ENCODE peak calls at places on chromosomes 11 and 22, in six cellular contexts. O is activated CD8-positive, alpha-beta T cell treated with anti-CD3 and anti-CD28 coated beads for 36 hours; U is cardiac fibroblast; J is fibroblast of pulmonary artery; A is GM20000; X is astrocyte. P is an unnamed sample.
A peak's percentile ranks its signal among the peaks of the same experiment; 100 is the strongest.

GRCh38 chr22:38426628-38427027 is 28.4 kb downstream of the KCNJ4 start:
- DNase-seq in J (no peak), U (no peak), A (no peak), O (no peak), X (no peak), P (no peak)

GRCh38 chr11:114279778-114280532 is 16.2 kb upstream of the NNMT start:
- DNase-seq in J (peak; percentile 74), A (no peak), U (peak; percentile 84), X (no peak), O (no peak), P (no peak)

GRCh38 chr11:8247312-8247711 is 16.4 kb downstream of the LMO1 start:
- DNase-seq in A (no peak), U (no peak), O (peak; percentile 36), J (no peak), X (no peak), P (no peak)

GRCh38 chr22:27984001-27984695 is 65.1 kb upstream of the PITPNB start:
- DNase-seq in A (no peak), O (no peak), J (no peak), U (no peak), X (no peak), P (no peak)

GRCh38 chr11:80916180-80916811 is 1475.5 kb upstream of the TENM4 start:
- DNase-seq in X (no peak), O (no peak), J (no peak), A (no peak), U (no peak), P (no peak)

GRCh38 chr11:2940166-2940929 is 11.1 kb upstream of the PHLDA2 start:
- DNase-seq in X (no peak), U (peak; percentile 41), O (peak; percentile 72), A (no peak), J (peak; percentile 28), P (no peak)

GRCh38 chr22:50705219-50705691 is 32.6 kb downstream of the SHANK3 start:
- DNase-seq in X (peak; percentile 74), U (peak; percentile 17), J (peak; percentile 72), A (no peak), O (no peak), P (no peak)

GRCh38 chr11:44763111-44763820 is 36.5 kb downstream of the TSPAN18 start:
- DNase-seq in U (peak; percentile 5), O (no peak), X (peak; percentile 73), J (peak; percentile 36), A (no peak), P (no peak)

GRCh38 chr11:29844701-29845379 is 172.0 kb downstream of the KCNA4 start:
- DNase-seq in J (no peak), O (no peak), A (no peak), U (no peak), X (no peak), P (no peak)

GRCh38 chr11:110471315-110471714 is 41.6 kb downstream of the FDX1 start:
- DNase-seq in A (no peak), J (peak; percentile 82), U (peak; percentile 83), X (peak; percentile 48), O (no peak), P (no peak)

GRCh38 chr22:28976588-28976987 is 85.0 kb downstream of the C22orf31 start:
- DNase-seq in O (no peak), J (peak; percentile 74), X (peak; percentile 84), U (peak; percentile 83), A (no peak), P (no peak)

GRCh38 chr11:6455070-6455469 is 14.3 kb upstream of the HPX start:
- DNase-seq in A (no peak), X (no peak), O (no peak), J (no peak), U (no peak), P (no peak)

GRCh38 chr22:42655693-42656092 is 6.5 kb upstream of the CYB5R3 start:
- DNase-seq in U (no peak), O (no peak), X (no peak), A (peak; percentile 73), J (no peak), P (peak; percentile 68)

GRCh38 chr11:63510360-63511130 is 4.7 kb downstream of the LGALS12 start:
- DNase-seq in A (no peak), X (peak; percentile 57), U (peak; percentile 61), O (no peak), J (peak; percentile 53), P (peak; percentile 17)

GRCh38 chr11:43503417-43503816 is 144.7 kb downstream of the TTC17 start:
- DNase-seq in U (peak; percentile 37), J (peak; percentile 15), O (no peak), X (no peak), A (no peak), P (no peak)

GRCh38 chr11:111097191-111097590 is 148.3 kb upstream of the POU2AF2 start:
- DNase-seq in U (peak; percentile 53), X (no peak), J (peak; percentile 66), A (no peak), O (peak; percentile 25), P (no peak)

GRCh38 chr11:65576867-65577755 is 1.3 kb downstream of the EHBP1L1 start:
- DNase-seq in O (peak; percentile 61), A (no peak), J (peak; percentile 51), X (peak; percentile 48), U (peak; percentile 64), P (no peak)

GRCh38 chr11:27717801-27718229 is 17.6 kb upstream of the BDNF start:
- DNase-seq in J (peak; percentile 19), O (no peak), U (peak; percentile 40), A (no peak), X (no peak), P (no peak)

GRCh38 chr11:128421577-128421976 is 165.8 kb downstream of the ETS1 start:
- DNase-seq in O (peak; percentile 37), A (no peak), J (peak; percentile 77), X (peak; percentile 84), U (peak; percentile 81), P (no peak)

GRCh38 chr11:64605656-64606585 is 14.9 kb downstream of the SLC22A12 start:
- DNase-seq in U (no peak), X (no peak), A (no peak), O (no peak), J (no peak), P (no peak)

GRCh38 chr22:23132376-23133091 is 9.3 kb downstream of the RSPH14 start:
- DNase-seq in J (no peak), U (no peak), A (no peak), X (no peak), O (no peak), P (no peak)

GRCh38 chr22:19815823-19816290 is 38.8 kb downstream of the GNB1L start:
- DNase-seq in X (no peak), J (no peak), U (no peak), O (no peak), A (no peak), P (no peak)

GRCh38 chr22:23500508-23501208 is 79.4 kb downstream of the IGLL1 start:
- DNase-seq in J (no peak), U (no peak), O (no peak), X (no peak), A (no peak), P (peak; percentile 21)

GRCh38 chr11:46363455-46363920 is 16.2 kb downstream of the DGKZ start:
- DNase-seq in U (peak; percentile 50), O (no peak), J (no peak), A (no peak), X (peak; percentile 46), P (no peak)

DNA sequence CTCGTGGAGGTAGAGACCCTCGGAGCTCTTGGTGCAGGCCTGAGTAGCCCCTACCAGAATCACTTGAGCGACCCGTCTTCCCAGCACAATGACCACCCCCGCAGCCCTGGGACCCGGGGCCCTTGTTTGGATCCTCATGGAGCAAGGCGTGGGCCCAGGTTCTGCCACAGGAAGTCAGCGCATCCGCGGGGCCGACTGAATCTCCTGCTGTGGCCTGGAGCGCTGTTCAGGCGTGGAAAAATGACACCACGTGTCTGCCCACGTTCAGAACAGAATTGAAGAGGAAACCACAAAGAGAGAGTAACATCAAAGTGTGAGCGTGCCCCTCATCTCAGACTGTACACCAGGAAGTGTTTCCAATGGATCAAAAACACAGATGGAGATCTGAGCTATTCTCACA is 1479.2 kb downstream of the TBC1D22A start:
- DNase-seq in A (no peak), X (no peak), U (no peak), O (peak; percentile 23), J (no peak), P (no peak)
- TF ChIP-seq CTCF in A (no peak), X (no peak), U (no peak), O (no peak), J (no peak), P (no peak)

GRCh38 chr22:21714059-21714770 is 21.4 kb downstream of the YPEL1 start:
- DNase-seq in X (no peak), O (no peak), A (no peak), J (no peak), U (no peak), P (no peak)

GRCh38 chr22:21712751-21713427 is 22.7 kb downstream of the YPEL1 start:
- DNase-seq in J (peak; percentile 86), O (peak; percentile 76), X (peak; percentile 59), U (peak; percentile 86), A (peak; percentile 82), P (peak; percentile 86)

GRCh38 chr22:21711851-21712250 is 23.7 kb downstream of the YPEL1 start:
- DNase-seq in O (no peak), J (no peak), U (no peak), A (no peak), X (no peak), P (no peak)

GRCh38 chr22:21714784-21715183 is 20.8 kb downstream of the YPEL1 start:
- DNase-seq in X (no peak), A (no peak), O (no peak), U (no peak), J (no peak), P (no peak)

GRCh38 chr22:21713428-21714058 is 22.1 kb downstream of the YPEL1 start:
- DNase-seq in X (no peak), J (no peak), U (no peak), O (no peak), A (no peak), P (no peak)
- TF ChIP-seq CTCF in X (no peak), J (no peak), U (no peak), O (peak; percentile 59), A (no peak), P (no peak)

DNA sequence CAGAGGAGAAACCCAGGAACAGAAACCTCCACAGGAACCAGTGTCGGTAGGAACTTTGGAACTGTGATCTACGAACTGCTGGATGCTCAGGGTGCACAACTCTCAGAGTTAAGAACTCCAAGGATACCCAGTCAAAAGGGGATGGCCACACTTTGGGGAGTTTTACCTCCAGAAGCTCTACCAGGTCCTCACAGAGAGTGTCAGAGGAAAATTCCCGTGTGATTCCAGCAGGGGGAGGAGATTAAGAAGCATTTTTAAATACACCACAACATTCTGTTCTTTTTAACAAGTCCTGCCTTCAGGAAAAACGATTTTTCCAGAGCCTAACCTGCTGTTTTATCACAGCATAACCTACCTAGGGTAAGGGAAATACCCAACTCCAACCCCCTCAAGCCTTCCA is 104.0 kb downstream of the SOX6 start:
- DNase-seq in X (no peak), J (peak; percentile 13), A (no peak), U (peak; percentile 2), O (no peak), P (no peak)
- TF ChIP-seq CTCF in X (peak; percentile 24), J (peak; percentile 20), A (no peak), U (peak; percentile 9), O (no peak), P (no peak)

DNA sequence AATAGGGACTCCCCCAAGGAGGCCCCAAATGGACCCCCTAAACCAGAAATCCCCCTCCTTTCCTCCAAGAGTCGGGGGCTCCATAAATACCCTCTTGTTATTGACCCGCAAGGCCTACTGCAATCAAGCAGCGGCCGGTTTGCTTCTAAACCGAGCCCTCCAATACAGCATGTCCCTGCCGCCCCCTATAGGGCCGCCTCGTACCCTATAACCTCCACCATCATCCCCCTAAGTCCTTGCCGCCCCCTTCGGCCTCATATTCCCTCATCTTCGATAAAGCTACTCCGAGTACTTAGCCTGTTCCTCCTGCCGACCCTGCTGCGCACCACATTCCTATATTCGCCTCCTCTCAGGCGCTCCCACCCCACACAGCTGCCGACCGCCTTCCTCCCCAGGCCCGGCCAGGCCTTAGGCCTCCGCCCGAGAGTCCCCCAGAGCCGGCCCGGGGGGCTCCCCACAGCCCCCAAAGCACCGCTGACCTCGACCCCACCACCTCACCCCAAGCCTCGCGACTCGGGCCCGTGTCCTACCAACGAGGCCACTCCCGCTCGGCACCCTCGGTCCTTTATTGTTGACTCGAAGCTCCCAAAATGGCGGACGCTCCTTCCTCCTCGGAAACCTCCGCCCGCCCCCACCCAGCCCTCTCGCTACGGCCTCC is 478 bp downstream of the DDX6 start:
- DNase-seq in U (peak; percentile 69), X (peak; percentile 27), J (peak; percentile 53), A (peak; percentile 67), O (peak; percentile 80), P (peak; percentile 62)
- TF ChIP-seq CTCF in U (peak; percentile 53), X (peak; percentile 18), J (peak; percentile 45), A (peak; percentile 39), O (peak; percentile 48), P (peak; percentile 50)

P was measured in GM13976.